ENCODE peak calls at places on chromosomes 6 and 20, in eight cellular contexts. E, M, A, Q, F, I, O and R are unnamed samples.

GRCh38 chr6:165439928-165440554 is 130.6 kb upstream of the C6orf118 start:
- DNase-seq in I (no peak), F (no peak), E (peak; percentile 28), M (no peak), A (no peak), Q (no peak), O (peak; percentile 68), R (no peak)

GRCh38 chr6:168136001-168136400 is 57.0 kb upstream of the FRMD1 start:
- DNase-seq in O (no peak), F (no peak), M (no peak), Q (no peak), I (no peak), E (no peak), A (no peak), R (no peak)

GRCh38 chr6:85923013-85923430 is 280.3 kb upstream of the SYNCRIP start:
- DNase-seq in Q (peak; percentile 16), F (no peak), A (no peak), I (peak; percentile 17), M (peak; percentile 51), O (peak; percentile 83), E (peak; percentile 40), R (no peak)

GRCh38 chr20:14142171-14142570 is 146.9 kb downstream of the MACROD2 start:
- DNase-seq in A (no peak), I (peak; percentile 14), F (peak; percentile 18), E (peak; percentile 38), O (peak; percentile 85), Q (peak; percentile 13), M (peak; percentile 57), R (no peak)

GRCh38 chr20:33490023-33490933 is at the start of gene CBFA2T2:
- DNase-seq in Q (no peak), I (peak; percentile 31), O (no peak), F (peak; percentile 65), A (no peak), E (peak; percentile 57), M (peak; percentile 66), R (no peak)

GRCh38 chr20:36259177-36259835 is 23.0 kb downstream of the AAR2 start:
- DNase-seq in O (no peak), M (no peak), E (no peak), A (no peak), I (no peak), Q (no peak), F (no peak), R (no peak)

GRCh38 chr6:165001502-165002157 is 307.8 kb downstream of the C6orf118 start:
- DNase-seq in I (no peak), M (no peak), E (no peak), A (no peak), F (no peak), Q (no peak), O (no peak), R (no peak)

GRCh38 chr6:105902401-105903031 is 183.6 kb upstream of the PRDM1 start:
- DNase-seq in I (no peak), Q (no peak), A (no peak), F (no peak), M (no peak), E (no peak), O (no peak), R (no peak)

GRCh38 chr6:44868335-44868668 is 459.8 kb upstream of the RUNX2 start:
- DNase-seq in M (no peak), E (no peak), Q (no peak), O (no peak), F (no peak), I (no peak), A (no peak), R (no peak)

GRCh38 chr6:71460933-71461332 is 172.3 kb downstream of the OGFRL1 start:
- DNase-seq in I (no peak), Q (no peak), A (no peak), F (no peak), M (no peak), O (no peak), E (no peak), R (no peak)

GRCh38 chr6:116267879-116268588 is 11.7 kb downstream of the TSPYL1 start:
- DNase-seq in F (no peak), Q (no peak), O (no peak), A (no peak), M (no peak), I (no peak), E (no peak), R (no peak)

GRCh38 chr6:367891-368630 is 23.5 kb upstream of the IRF4 start:
- DNase-seq in F (no peak), M (no peak), I (no peak), A (no peak), O (no peak), E (no peak), Q (no peak), R (no peak)

DNA sequence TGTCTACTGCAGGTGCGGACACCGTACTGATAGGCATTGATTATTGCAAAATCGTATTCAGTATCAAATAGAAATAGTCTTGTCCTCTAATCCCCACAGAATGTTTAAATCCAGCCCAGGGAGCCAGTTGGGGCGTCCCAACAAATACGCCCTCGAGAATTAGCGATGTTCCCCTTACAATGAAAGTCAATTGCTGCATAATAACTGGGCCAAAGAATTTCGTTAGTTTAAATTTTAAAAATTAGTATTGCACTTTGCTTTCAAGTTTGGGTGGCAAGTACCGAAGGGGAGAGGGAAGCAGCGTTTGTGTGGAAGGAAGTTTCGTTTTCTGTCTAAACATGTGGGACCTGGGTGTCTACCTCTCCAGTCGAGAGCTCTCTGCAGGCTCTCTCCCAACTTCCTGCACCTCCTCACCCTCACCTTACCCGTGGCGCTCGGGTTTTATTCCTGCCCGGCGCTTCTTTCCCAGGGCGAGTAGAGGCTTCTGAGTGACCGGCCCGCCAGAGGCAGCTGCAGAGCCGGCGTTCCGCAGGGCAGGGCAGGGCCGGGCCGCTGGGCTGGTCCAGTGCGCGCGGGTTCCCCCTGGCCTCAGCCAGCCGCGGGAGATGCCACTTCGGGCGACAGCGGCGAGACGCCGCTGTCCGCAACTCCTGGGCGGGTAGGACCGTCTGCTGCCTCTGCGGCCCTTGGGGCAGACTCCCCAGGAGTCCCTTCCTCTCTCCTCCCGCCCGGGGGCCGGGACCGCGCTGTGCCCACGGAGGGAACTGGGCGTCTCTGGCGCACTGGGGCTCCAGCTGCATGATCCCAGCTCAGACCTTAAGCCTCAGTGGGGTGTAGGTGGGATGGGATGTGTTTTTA is 862 bp upstream of the TFAP2C start:
- DNase-seq in E (no peak), I (no peak), A (no peak), M (peak; percentile 21), Q (no peak), F (no peak), O (peak; percentile 35), R (no peak)
- H3K4me1 ChIP-seq in E (peaks cover 2% of the 10 kb centered on the region), I (peaks cover 65% of the 10 kb centered on the region), A (peaks cover 10% of the 10 kb centered on the region), M (peaks cover 10% of the 10 kb centered on the region), Q (no peaks in the 10 kb centered on the region), F (peaks cover 11% of the 10 kb centered on the region), O (peaks cover 39% of the 10 kb centered on the region), R (peaks cover 10% of the 10 kb centered on the region)

DNA sequence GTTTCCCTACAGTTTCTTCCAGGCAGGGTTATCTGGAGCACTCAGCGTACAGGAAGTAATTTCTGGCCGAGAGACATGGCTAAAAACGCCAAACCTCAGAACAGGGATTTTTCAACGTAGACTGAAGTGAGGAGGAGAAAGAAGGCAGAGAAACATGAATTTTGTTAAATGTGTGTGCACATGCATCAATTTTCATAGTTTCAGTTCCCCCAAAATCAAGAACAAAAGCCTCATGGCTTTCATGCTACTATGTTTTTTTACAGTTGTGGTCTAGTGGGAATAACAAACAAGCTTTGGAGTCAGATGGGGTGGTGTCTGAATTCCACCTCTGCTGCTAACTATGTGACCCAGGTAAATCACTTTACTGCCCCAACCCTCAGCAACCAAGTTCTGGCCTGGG is 4.9 kb downstream of the TOMM34 start:
- DNase-seq in F (no peak), A (no peak), Q (no peak), E (no peak), O (no peak), M (no peak), I (no peak), R (no peak)
- H3K36me3 ChIP-seq in F (peaks cover 3% of the 10 kb centered on the region), A (peaks cover 47% of the 10 kb centered on the region), Q (peaks cover 81% of the 10 kb centered on the region), E (peaks cover 16% of the 10 kb centered on the region), O (peaks cover 6% of the 10 kb centered on the region), M (no peaks in the 10 kb centered on the region), I (no peaks in the 10 kb centered on the region), R (peaks cover 64% of the 10 kb centered on the region)

GRCh38 chr6:2868637-2869379 is 27.1 kb upstream of the SERPINB1 start:
- DNase-seq in F (no peak), Q (no peak), I (no peak), M (no peak), E (no peak), O (no peak), A (no peak), R (no peak)

GRCh38 chr6:2872417-2873358 is 30.4 kb downstream of the SERPINB9 start:
- DNase-seq in A (no peak), F (no peak), E (no peak), O (no peak), M (no peak), Q (no peak), I (no peak), R (no peak)

GRCh38 chr6:2871922-2872321 is 30.3 kb upstream of the SERPINB1 start:
- DNase-seq in I (no peak), A (no peak), M (no peak), Q (no peak), O (no peak), F (no peak), E (no peak), R (no peak)

GRCh38 chr6:2871102-2871501 is 29.4 kb upstream of the SERPINB1 start:
- DNase-seq in E (no peak), Q (no peak), F (no peak), A (no peak), I (no peak), O (no peak), M (no peak), R (no peak)

DNA sequence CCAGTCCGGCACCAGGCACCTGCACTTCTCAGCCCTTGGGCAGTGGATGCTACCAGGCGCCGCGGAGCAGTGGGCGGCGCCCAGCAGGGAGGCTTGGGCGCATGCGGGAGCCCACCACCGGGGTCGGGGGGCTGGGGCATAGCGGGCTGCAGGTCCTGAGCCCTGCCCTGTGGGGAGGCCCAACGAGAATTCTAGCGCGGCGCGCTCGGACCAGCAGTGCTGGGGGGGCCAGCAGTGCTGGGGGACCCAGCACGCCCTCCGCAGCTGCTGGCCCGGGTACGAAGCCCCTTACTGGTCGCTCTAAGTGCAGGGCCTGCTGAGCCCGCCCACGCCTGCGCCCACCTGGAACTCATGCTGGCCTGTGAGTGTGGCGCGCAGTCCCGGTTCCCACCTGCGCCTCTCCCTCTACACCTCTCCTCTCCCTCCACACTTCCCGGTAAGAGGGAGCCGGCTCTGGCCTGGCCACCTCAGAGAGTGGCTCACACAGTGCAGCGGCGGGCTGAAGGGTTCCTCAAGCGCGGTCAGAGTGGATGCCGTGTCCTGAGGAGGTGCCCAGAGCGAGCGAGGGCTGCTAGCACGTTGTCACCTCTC is 28.5 kb upstream of the SERPINB1 start:
- DNase-seq in I (no peak), E (no peak), F (no peak), O (no peak), A (no peak), M (no peak), Q (no peak), R (no peak)
- H3K27me3 ChIP-seq in I (no peaks in the 10 kb centered on the region), E (no peaks in the 10 kb centered on the region), F (no peaks in the 10 kb centered on the region), O (no peaks in the 10 kb centered on the region), A (no peaks in the 10 kb centered on the region), M (no peaks in the 10 kb centered on the region), Q (no peaks in the 10 kb centered on the region), R (no peaks in the 10 kb centered on the region)

DNA sequence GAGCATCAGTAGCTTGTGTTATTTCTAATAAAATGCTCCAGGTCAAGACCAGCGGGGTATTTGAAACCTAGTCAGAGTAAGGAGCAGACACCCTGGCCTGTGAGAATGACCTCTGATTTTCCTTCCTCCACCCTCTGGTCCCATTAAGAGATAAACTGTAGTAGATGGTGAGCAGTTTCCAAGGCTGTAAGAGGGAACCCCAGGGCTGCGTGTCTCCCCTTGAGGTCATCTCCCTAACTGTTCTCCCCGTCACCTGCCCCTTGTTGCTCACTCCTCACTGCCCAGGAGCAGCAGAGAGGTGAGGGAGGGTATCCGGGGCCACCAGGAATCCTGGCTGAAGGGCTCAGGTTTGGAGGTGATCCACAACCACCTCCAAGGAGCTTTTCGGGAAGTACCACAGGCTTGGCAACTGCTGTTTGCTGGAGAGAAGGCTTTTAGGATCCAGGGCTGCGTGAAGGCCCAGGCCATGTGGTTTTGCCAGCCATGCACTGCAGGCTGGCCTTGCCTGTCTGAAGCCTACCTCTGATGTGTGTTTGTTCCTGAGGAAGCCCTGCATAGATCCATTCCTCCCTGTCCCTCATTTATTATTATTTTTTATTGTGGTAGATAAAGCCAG is 62.5 kb downstream of the RREB1 start:
- DNase-seq in E (no peak), A (no peak), F (no peak), M (no peak), Q (no peak), O (no peak), I (no peak), R (no peak)
- H3K4me1 ChIP-seq in E (peaks cover 31% of the 10 kb centered on the region), A (no peaks in the 10 kb centered on the region), F (peaks cover 51% of the 10 kb centered on the region), M (peaks cover 39% of the 10 kb centered on the region), Q (no peaks in the 10 kb centered on the region), O (peaks cover 53% of the 10 kb centered on the region), I (peaks cover 99% of the 10 kb centered on the region), R (no peaks in the 10 kb centered on the region)